ENCODE peak calls at places on chromosomes 1 and 21, in four cellular contexts. E is heart right ventricle, R is EH, H is NCI-H1092 treated with DMSO at 0.1 percent for 48 hours. N is an unnamed sample.

GRCh38 chr1:57966751-57967406 is 543.0 kb upstream of the DAB1 start:
- DNase-seq in E (no peak), H (no peak), R (peak), N (no peak)

GRCh38 chr1:160544647-160545046 is 21.6 kb upstream of the SLAMF6 start:
- DNase-seq in H (no peak), E (no peak), R (peak), N (no peak)

GRCh38 chr1:230867119-230867902 is 1.0 kb downstream of the C1orf198 start:
- DNase-seq in R (peak), E (no peak), H (no peak), N (no peak)

GRCh38 chr1:35454616-35455015 is 102.6 kb downstream of the KIAA0319L start:
- DNase-seq in R (peak), E (no peak), H (no peak), N (no peak)

GRCh38 chr1:17233675-17234074 is 15.2 kb upstream of the PADI3 start:
- DNase-seq in E (peak), R (peak), H (no peak), N (peak)

GRCh38 chr1:12315126-12315525 is 85.3 kb downstream of the VPS13D start:
- DNase-seq in R (no peak), H (no peak), E (no peak), N (no peak)

GRCh38 chr1:230542054-230542453 is 100.2 kb upstream of the COG2 start:
- DNase-seq in E (no peak), H (no peak), R (peak), N (no peak)

GRCh38 chr1:220876511-220877347 is 2.5 kb upstream of the HLX start:
- DNase-seq in E (peak), H (no peak), R (no peak), N (peak)

GRCh38 chr1:84698151-84698651 is 7.9 kb upstream of the SSX2IP start:
- DNase-seq in H (no peak), E (no peak), R (peak), N (no peak)

GRCh38 chr21:16071082-16071481 is 341.3 kb downstream of the USP25 start:
- DNase-seq in E (no peak), R (peak), H (peak), N (peak)

GRCh38 chr1:9228589-9228988 is 6.0 kb upstream of the H6PD start:
- DNase-seq in R (no peak), H (no peak), E (no peak), N (no peak)

GRCh38 chr1:23027352-23027907 is 8.2 kb downstream of the KDM1A start:
- DNase-seq in H (no peak), R (no peak), E (no peak), N (no peak)

GRCh38 chr1:157829711-157830110 is 9.8 kb upstream of the FCRL1 start:
- DNase-seq in H (no peak), R (no peak), E (no peak), N (no peak)

GRCh38 chr1:75811211-75811981 is 14.7 kb downstream of the MSH4 start:
- DNase-seq in H (no peak), R (peak), E (no peak), N (no peak)

GRCh38 chr1:10170362-10170665 is 40.1 kb upstream of the KIF1B start:
- DNase-seq in H (no peak), R (no peak), E (no peak), N (no peak)

GRCh38 chr1:155075535-155075934 is 3.1 kb upstream of the EFNA3 start:
- DNase-seq in H (peak), R (no peak), E (no peak), N (no peak)

GRCh38 chr1:151511636-151512215 is 539 bp downstream of the CGN start:
- DNase-seq in H (peak), E (peak), R (peak), N (peak)

GRCh38 chr1:42658880-42659337 is 686 bp downstream of the PPIH start:
- DNase-seq in E (no peak), H (no peak), R (no peak), N (no peak)

N was measured in heart left ventricle.